ENCODE peak calls at places on chromosomes 6 and 20, in seven cellular contexts. One of them, this sample, is unnamed.

GRCh38 chr20:4601630-4602296 is 119.9 kb upstream of the PRND start:
- DNase-seq in kidney epithelial cell: peak; percentile 57
- DNase-seq in adrenal gland: peak; percentile 24
- DNase-seq in MM.1S: no peak
- DNase-seq in gastrocnemius medialis: no peak
- DNase-seq in uterus: peak; percentile 52
- DNase-seq in testis: peak; percentile 81
- DNase-seq in this sample: no peak

GRCh38 chr20:51608060-51608459 is 65.5 kb upstream of the NFATC2 start:
- DNase-seq in kidney epithelial cell: no peak
- DNase-seq in adrenal gland: no peak
- DNase-seq in MM.1S: no peak
- DNase-seq in gastrocnemius medialis: no peak
- DNase-seq in uterus: no peak
- DNase-seq in testis: no peak
- DNase-seq in this sample: no peak

GRCh38 chr20:50664248-50664647 is 27.1 kb downstream of the RIPOR3 start:
- DNase-seq in kidney epithelial cell: no peak
- DNase-seq in adrenal gland: peak; percentile 66
- DNase-seq in MM.1S: no peak
- DNase-seq in gastrocnemius medialis: peak; percentile 28
- DNase-seq in uterus: no peak
- DNase-seq in testis: no peak
- DNase-seq in this sample: no peak

GRCh38 chr6:88166493-88166900 is 350 bp upstream of the CNR1 start:
- DNase-seq in kidney epithelial cell: no peak
- DNase-seq in adrenal gland: no peak
- DNase-seq in MM.1S: no peak
- DNase-seq in gastrocnemius medialis: no peak
- DNase-seq in uterus: no peak
- DNase-seq in testis: peak; percentile 34
- DNase-seq in this sample: peak; percentile 80

GRCh38 chr6:5529015-5529414 is 267.7 kb downstream of the FARS2 start:
- DNase-seq in kidney epithelial cell: no peak
- DNase-seq in adrenal gland: no peak
- DNase-seq in MM.1S: no peak
- DNase-seq in gastrocnemius medialis: no peak
- DNase-seq in uterus: no peak
- DNase-seq in testis: no peak
- DNase-seq in this sample: no peak

GRCh38 chr6:75532521-75532920 is 38.9 kb upstream of the FILIP1 start:
- DNase-seq in kidney epithelial cell: peak; percentile 19
- DNase-seq in adrenal gland: no peak
- DNase-seq in MM.1S: no peak
- DNase-seq in gastrocnemius medialis: no peak
- DNase-seq in uterus: no peak
- DNase-seq in testis: no peak
- DNase-seq in this sample: no peak

GRCh38 chr6:2875840-2876207 is 27.3 kb downstream of the SERPINB9 start:
- DNase-seq in kidney epithelial cell: no peak
- DNase-seq in adrenal gland: peak; percentile 30
- DNase-seq in MM.1S: no peak
- DNase-seq in gastrocnemius medialis: no peak
- DNase-seq in uterus: no peak
- DNase-seq in testis: no peak
- DNase-seq in this sample: peak; percentile 83

GRCh38 chr6:132130530-132131298 is 179.5 kb upstream of the CCN2 start:
- DNase-seq in kidney epithelial cell: no peak
- DNase-seq in adrenal gland: peak; percentile 7
- DNase-seq in MM.1S: no peak
- DNase-seq in gastrocnemius medialis: no peak
- DNase-seq in uterus: peak; percentile 54
- DNase-seq in testis: peak; percentile 30
- DNase-seq in this sample: no peak

GRCh38 chr6:31597006-31597405 is 4.2 kb upstream of the NCR3 start:
- DNase-seq in kidney epithelial cell: no peak
- DNase-seq in adrenal gland: no peak
- DNase-seq in MM.1S: peak; percentile 30
- DNase-seq in gastrocnemius medialis: no peak
- DNase-seq in uterus: no peak
- DNase-seq in testis: no peak
- DNase-seq in this sample: peak; percentile 48

GRCh38 chr6:89818977-89819335 is 638 bp downstream of the MDN1 start:
- DNase-seq in kidney epithelial cell: no peak
- DNase-seq in adrenal gland: peak; percentile 50
- DNase-seq in MM.1S: peak; percentile 34
- DNase-seq in gastrocnemius medialis: no peak
- DNase-seq in uterus: no peak
- DNase-seq in testis: peak; percentile 43
- DNase-seq in this sample: no peak

GRCh38 chr6:134529921-134530320 is 212.0 kb upstream of the SGK1 start:
- DNase-seq in kidney epithelial cell: no peak
- DNase-seq in adrenal gland: no peak
- DNase-seq in MM.1S: no peak
- DNase-seq in gastrocnemius medialis: no peak
- DNase-seq in uterus: no peak
- DNase-seq in testis: no peak
- DNase-seq in this sample: no peak

GRCh38 chr6:34130870-34131269 is 15.0 kb downstream of the GRM4 start:
- DNase-seq in kidney epithelial cell: no peak
- DNase-seq in adrenal gland: no peak
- DNase-seq in MM.1S: no peak
- DNase-seq in gastrocnemius medialis: no peak
- DNase-seq in uterus: no peak
- DNase-seq in testis: no peak
- DNase-seq in this sample: no peak

GRCh38 chr6:159973951-159974350 is 5.1 kb downstream of the IGF2R start:
- DNase-seq in kidney epithelial cell: peak; percentile 43
- DNase-seq in adrenal gland: no peak
- DNase-seq in MM.1S: peak; percentile 60
- DNase-seq in gastrocnemius medialis: no peak
- DNase-seq in uterus: no peak
- DNase-seq in testis: no peak
- DNase-seq in this sample: no peak

GRCh38 chr20:17177341-17177740 is 49.5 kb upstream of the PCSK2 start:
- DNase-seq in kidney epithelial cell: no peak
- DNase-seq in adrenal gland: no peak
- DNase-seq in MM.1S: no peak
- DNase-seq in gastrocnemius medialis: no peak
- DNase-seq in uterus: no peak
- DNase-seq in testis: peak; percentile 61
- DNase-seq in this sample: no peak

GRCh38 chr6:331622-332521 is 39.6 kb downstream of the DUSP22 start:
- DNase-seq in kidney epithelial cell: no peak
- DNase-seq in adrenal gland: no peak
- DNase-seq in MM.1S: no peak
- DNase-seq in gastrocnemius medialis: no peak
- DNase-seq in uterus: no peak
- DNase-seq in testis: no peak
- DNase-seq in this sample: no peak

GRCh38 chr6:78525961-78526360 is 341.4 kb upstream of the IRAK1BP1 start:
- DNase-seq in kidney epithelial cell: no peak
- DNase-seq in adrenal gland: no peak
- DNase-seq in MM.1S: no peak
- DNase-seq in gastrocnemius medialis: no peak
- DNase-seq in uterus: no peak
- DNase-seq in testis: no peak
- DNase-seq in this sample: no peak

GRCh38 chr20:36591854-36592641 is 13.5 kb upstream of the RAB5IF start:
- DNase-seq in kidney epithelial cell: no peak
- DNase-seq in adrenal gland: peak; percentile 48
- DNase-seq in MM.1S: no peak
- DNase-seq in gastrocnemius medialis: no peak
- DNase-seq in uterus: peak; percentile 33
- DNase-seq in testis: no peak
- DNase-seq in this sample: peak; percentile 72

GRCh38 chr6:108662702-108663101 is 102.0 kb downstream of the FOXO3 start:
- DNase-seq in kidney epithelial cell: no peak
- DNase-seq in adrenal gland: no peak
- DNase-seq in MM.1S: no peak
- DNase-seq in gastrocnemius medialis: no peak
- DNase-seq in uterus: no peak
- DNase-seq in testis: no peak
- DNase-seq in this sample: no peak

GRCh38 chr20:23255658-23256385 is 94.8 kb upstream of the NXT1 start:
- DNase-seq in kidney epithelial cell: no peak
- DNase-seq in adrenal gland: no peak
- DNase-seq in MM.1S: no peak
- DNase-seq in gastrocnemius medialis: no peak
- DNase-seq in uterus: no peak
- DNase-seq in testis: no peak
- DNase-seq in this sample: peak; percentile 32

DNA sequence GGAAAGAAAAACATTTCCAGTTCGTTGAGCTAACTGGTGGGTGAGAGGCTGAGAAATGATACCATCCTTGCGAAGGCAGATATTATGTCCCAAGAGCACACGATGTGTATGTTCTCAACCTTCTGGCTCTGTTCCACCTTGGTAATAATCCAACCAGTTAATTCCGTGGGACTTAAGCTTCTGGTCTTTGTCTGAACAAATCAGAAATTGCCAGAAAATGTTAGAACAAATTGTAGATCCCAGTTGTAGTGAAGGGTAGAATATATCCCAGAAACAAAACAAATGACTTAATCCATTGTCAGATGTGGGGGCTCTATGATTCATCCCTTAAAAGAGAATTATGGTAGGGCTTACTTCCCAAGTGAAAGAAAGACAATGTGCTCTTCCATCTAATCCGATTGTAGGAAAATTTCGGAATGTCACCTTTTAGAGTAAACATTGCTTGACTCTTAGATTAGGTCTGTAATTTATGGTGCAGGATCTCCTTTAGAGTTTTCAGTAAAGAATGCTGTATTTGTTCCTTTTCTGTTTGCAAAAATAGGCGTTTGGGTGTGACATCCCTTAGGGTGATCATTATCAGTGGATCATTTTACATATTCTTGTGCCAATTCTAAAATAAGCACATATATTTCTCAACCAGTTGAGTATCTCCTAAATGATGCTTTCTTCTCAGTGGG is 234.5 kb upstream of the ZNF217 start:
- DNase-seq in kidney epithelial cell: peak; percentile 95
- DNase-seq in adrenal gland: no peak
- DNase-seq in MM.1S: no peak
- DNase-seq in gastrocnemius medialis: no peak
- DNase-seq in uterus: no peak
- DNase-seq in testis: no peak
- DNase-seq in this sample: no peak
- H3K4me3 ChIP-seq in kidney epithelial cell: no peak overlapping the region
- H3K4me3 ChIP-seq in adrenal gland: no peak overlapping the region
- H3K4me3 ChIP-seq in MM.1S: no peak overlapping the region
- H3K4me3 ChIP-seq in gastrocnemius medialis: peak overlapping the region; percentile 18
- H3K4me3 ChIP-seq in uterus: peak overlapping the region; percentile 22
- H3K4me3 ChIP-seq in testis: no peak overlapping the region
- H3K4me3 ChIP-seq in this sample: no peak overlapping the region

GRCh38 chr6:149969635-149970034 is 5.9 kb downstream of the ULBP1 start:
- DNase-seq in kidney epithelial cell: no peak
- DNase-seq in adrenal gland: no peak
- DNase-seq in MM.1S: no peak
- DNase-seq in gastrocnemius medialis: no peak
- DNase-seq in uterus: no peak
- DNase-seq in testis: no peak
- DNase-seq in this sample: no peak
- H3K27me3 ChIP-seq in kidney epithelial cell: peaks cover 38% of the 10 kb centered on the region
- H3K27me3 ChIP-seq in adrenal gland: peaks cover 8% of the 10 kb centered on the region
- H3K27me3 ChIP-seq in MM.1S: peaks cover 21% of the 10 kb centered on the region
- H3K27me3 ChIP-seq in gastrocnemius medialis: peaks cover 23% of the 10 kb centered on the region
- H3K27me3 ChIP-seq in uterus: peaks cover 17% of the 10 kb centered on the region
- H3K27me3 ChIP-seq in testis: no peaks in the 10 kb centered on the region
- H3K27me3 ChIP-seq in this sample: peaks cover 70% of the 10 kb centered on the region

GRCh38 chr6:111600154-111600553 is 5.5 kb downstream of the TRAF3IP2 start:
- DNase-seq in kidney epithelial cell: no peak
- DNase-seq in adrenal gland: no peak
- DNase-seq in MM.1S: no peak
- DNase-seq in gastrocnemius medialis: no peak
- DNase-seq in uterus: no peak
- DNase-seq in testis: no peak
- DNase-seq in this sample: no peak

GRCh38 chr6:111596784-111597183 is 8.9 kb downstream of the TRAF3IP2 start:
- DNase-seq in kidney epithelial cell: no peak
- DNase-seq in adrenal gland: no peak
- DNase-seq in MM.1S: no peak
- DNase-seq in gastrocnemius medialis: no peak
- DNase-seq in uterus: no peak
- DNase-seq in testis: no peak
- DNase-seq in this sample: no peak

GRCh38 chr6:111599259-111599658 is 6.4 kb downstream of the TRAF3IP2 start:
- DNase-seq in kidney epithelial cell: no peak
- DNase-seq in adrenal gland: no peak
- DNase-seq in MM.1S: no peak
- DNase-seq in gastrocnemius medialis: no peak
- DNase-seq in uterus: no peak
- DNase-seq in testis: no peak
- DNase-seq in this sample: no peak

GRCh38 chr6:111598211-111598610 is 7.5 kb downstream of the TRAF3IP2 start:
- DNase-seq in kidney epithelial cell: no peak
- DNase-seq in adrenal gland: no peak
- DNase-seq in MM.1S: no peak
- DNase-seq in gastrocnemius medialis: no peak
- DNase-seq in uterus: no peak
- DNase-seq in testis: no peak
- DNase-seq in this sample: no peak

GRCh38 chr6:111597687-111598086 is 8.0 kb downstream of the TRAF3IP2 start:
- DNase-seq in kidney epithelial cell: no peak
- DNase-seq in adrenal gland: peak; percentile 62
- DNase-seq in MM.1S: no peak
- DNase-seq in gastrocnemius medialis: no peak
- DNase-seq in uterus: no peak
- DNase-seq in testis: no peak
- DNase-seq in this sample: no peak
- H3K36me3 ChIP-seq in kidney epithelial cell: no peaks in the 10 kb centered on the region
- H3K36me3 ChIP-seq in adrenal gland: no peaks in the 10 kb centered on the region
- H3K36me3 ChIP-seq in MM.1S: no peaks in the 10 kb centered on the region
- H3K36me3 ChIP-seq in gastrocnemius medialis: no peaks in the 10 kb centered on the region
- H3K36me3 ChIP-seq in uterus: no peaks in the 10 kb centered on the region
- H3K36me3 ChIP-seq in testis: no peaks in the 10 kb centered on the region
- H3K36me3 ChIP-seq in this sample: peaks cover 1% of the 10 kb centered on the region

DNA sequence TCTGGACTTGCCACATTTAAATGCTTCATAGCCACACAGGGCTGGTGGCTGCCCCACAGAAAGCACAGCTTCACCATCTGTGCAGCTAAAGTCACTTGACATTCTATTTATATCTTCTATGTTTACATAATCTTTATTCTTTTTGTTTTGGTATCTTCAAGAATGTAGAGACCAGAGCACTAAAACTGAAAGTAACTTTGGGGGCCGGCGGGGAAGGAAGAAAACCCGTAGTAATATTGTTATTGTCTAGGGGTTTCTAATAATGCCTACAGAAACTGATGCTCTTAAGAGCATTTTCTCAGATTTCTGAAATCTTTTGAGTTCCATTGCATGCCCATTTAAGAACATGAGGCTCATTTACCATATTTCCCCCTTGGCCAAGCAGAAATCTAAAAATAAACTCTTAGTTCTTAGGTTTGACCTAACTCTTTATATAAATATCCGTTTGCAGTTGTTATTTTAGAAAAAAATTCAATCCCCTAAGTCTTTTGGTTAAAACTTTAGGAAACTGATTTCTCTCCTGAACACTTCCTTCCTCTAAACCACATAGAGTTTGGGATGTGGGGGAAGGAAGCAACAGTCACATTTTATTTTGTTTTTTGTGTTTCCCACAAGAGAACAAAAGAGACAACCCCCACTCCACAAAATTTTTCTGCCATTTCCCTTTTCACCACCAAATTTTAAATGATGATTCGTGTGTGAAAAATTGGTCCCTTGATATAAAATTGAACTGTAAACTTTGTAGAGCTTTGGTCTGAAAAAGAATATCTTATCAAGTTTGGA is 207.6 kb downstream of the OGFRL1 start:
- DNase-seq in kidney epithelial cell: no peak
- DNase-seq in adrenal gland: no peak
- DNase-seq in MM.1S: peak; percentile 92
- DNase-seq in gastrocnemius medialis: no peak
- DNase-seq in uterus: no peak
- DNase-seq in testis: no peak
- DNase-seq in this sample: no peak
- H3K4me3 ChIP-seq in kidney epithelial cell: no peak overlapping the region
- H3K4me3 ChIP-seq in adrenal gland: no peak overlapping the region
- H3K4me3 ChIP-seq in MM.1S: peak overlapping the region; percentile 38
- H3K4me3 ChIP-seq in gastrocnemius medialis: peak overlapping the region; percentile 46
- H3K4me3 ChIP-seq in uterus: peak overlapping the region; percentile 24
- H3K4me3 ChIP-seq in testis: no peak overlapping the region
- H3K4me3 ChIP-seq in this sample: no peak overlapping the region